ENCODE peak calls at places on chromosomes 12 and 14, in five cellular contexts. Z is Calu3, I is LHCN-M2, P is HT1080, Q is aorta. C is an unnamed sample.

GRCh38 chr12:12004524-12004923 is 66.2 kb upstream of the BCL2L14 start:
- DNase-seq in Z (no peak), I (no peak), P (no peak), Q (no peak), C (no peak)

GRCh38 chr12:3003593-3003992 is 44.4 kb downstream of the TEAD4 start:
- DNase-seq in Z (no peak), I (peak), P (no peak), Q (peak), C (no peak)

GRCh38 chr12:66092559-66093269 is 37.8 kb downstream of the LLPH start:
- DNase-seq in Z (peak), I (peak), P (no peak), Q (no peak), C (no peak)

GRCh38 chr14:81682134-81682533 is 148.5 kb upstream of the SEL1L start:
- DNase-seq in Z (no peak), I (no peak), P (no peak), Q (no peak), C (no peak)

GRCh38 chr14:39431416-39432178 is 636 bp downstream of the FBXO33 start:
- DNase-seq in Z (peak), I (peak), P (peak), Q (peak), C (peak)

GRCh38 chr12:63163542-63163941 is 12.5 kb upstream of the AVPR1A start:
- DNase-seq in Z (no peak), I (peak), P (no peak), Q (no peak), C (peak)

GRCh38 chr14:55153951-55154350 is 24.9 kb downstream of the LGALS3 start:
- DNase-seq in Z (no peak), I (no peak), P (no peak), Q (no peak), C (no peak)

GRCh38 chr12:53743277-53744129 is 8.3 kb downstream of the CISTR start:
- DNase-seq in Z (peak), I (peak), P (peak), Q (no peak), C (peak)

GRCh38 chr12:52126050-52126604 is 46.6 kb downstream of the SMIM41 start:
- DNase-seq in Z (no peak), I (no peak), P (no peak), Q (peak), C (no peak)

GRCh38 chr12:54037360-54038259 is 4.8 kb downstream of the HOXC5 start:
- DNase-seq in Z (no peak), I (no peak), P (no peak), Q (no peak), C (no peak)

GRCh38 chr12:106861984-106862894 is 87.8 kb downstream of the RIC8B start:
- DNase-seq in Z (no peak), I (peak), P (no peak), Q (no peak), C (no peak)

GRCh38 chr14:53153702-53154112 is 584 bp upstream of the DDHD1 start:
- DNase-seq in Z (no peak), I (no peak), P (no peak), Q (no peak), C (no peak)

C was measured in SW480.